ENCODE peak calls at places on chromosomes 13 and 19, in nine cellular contexts. N is endothelial cell; W is CD8-positive, alpha-beta memory T cell; U is NCI-H82; C is mammary epithelial cell; X is activated CD8-positive, alpha-beta memory T cell treated with anti-CD3 and anti-CD28 coated beads, Interleukin-2, amount 50 U/mL, for 48 hours; D is choroid plexus epithelial cell; P is mesenteric fat pad; T is NCI-H460. F is an unnamed sample.

GRCh38 chr13:64446372-64446771 is 2783.8 kb downstream of the PCDH9 start:
- DNase-seq in D (peak; percentile 65), P (no peak), N (no peak), X (no peak), C (no peak), W (no peak), U (peak; percentile 42), T (peak; percentile 7), F (no peak)

GRCh38 chr13:31236211-31236786 is 36.5 kb downstream of the B3GLCT start:
- DNase-seq in P (no peak), W (no peak), U (peak; percentile 78), X (no peak), N (no peak), D (peak; percentile 78), T (peak; percentile 22), C (peak; percentile 14), F (no peak)

GRCh38 chr19:33606556-33606955 is 15.2 kb upstream of the CHST8 start:
- DNase-seq in W (no peak), C (no peak), P (no peak), N (no peak), X (no peak), U (no peak), D (no peak), T (no peak), F (no peak)

GRCh38 chr19:6161271-6161850 is 25.9 kb downstream of the ACSBG2 start:
- DNase-seq in C (peak; percentile 9), U (peak; percentile 27), T (peak; percentile 14), X (peak; percentile 64), N (no peak), P (no peak), D (no peak), W (peak; percentile 49), F (peak; percentile 42)

GRCh38 chr13:44142540-44142867 is 231.1 kb upstream of the SERP2 start:
- DNase-seq in C (no peak), W (no peak), D (no peak), X (no peak), P (no peak), N (peak; percentile 8), U (peak; percentile 74), T (no peak), F (no peak)

GRCh38 chr19:31232871-31233270 is 116.4 kb downstream of the TSHZ3 start:
- DNase-seq in T (no peak), X (no peak), P (no peak), D (peak; percentile 88), N (no peak), W (no peak), C (peak; percentile 7), U (no peak), F (no peak)

GRCh38 chr13:98327326-98328314 is 150.6 kb upstream of the RNF113B start:
- DNase-seq in T (no peak), W (no peak), U (no peak), D (peak; percentile 85), C (no peak), X (no peak), N (peak; percentile 19), P (no peak), F (no peak)

GRCh38 chr19:35977446-35978222 is 17.4 kb upstream of the SDHAF1 start:
- DNase-seq in D (no peak), P (no peak), T (no peak), W (no peak), C (no peak), N (peak; percentile 59), X (peak; percentile 65), U (peak; percentile 96), F (no peak)

GRCh38 chr19:9871626-9872338 is 36.7 kb downstream of the PIN1 start:
- DNase-seq in U (no peak), P (no peak), X (no peak), W (no peak), T (no peak), C (no peak), D (no peak), N (no peak), F (no peak)